ENCODE peak calls at places on chromosome 1, in four cellular contexts. I is brain microvascular endothelial cell; D is aorta; K is CD4-positive, CD25-positive, alpha-beta regulatory T cell. B is an unnamed sample.

GRCh38 chr1:165162671-165163241 is 193.8 kb downstream of the LMX1A start:
- DNase-seq in I (no peak), D (no peak), K (no peak), B (no peak)

GRCh38 chr1:209889077-209889418 is 49.0 kb upstream of the SYT14 start:
- DNase-seq in I (no peak), D (no peak), K (no peak), B (no peak)

GRCh38 chr1:171172471-171172870 is 12.6 kb upstream of the FMO2 start:
- DNase-seq in I (no peak), D (no peak), K (no peak), B (no peak)

GRCh38 chr1:51341876-51342496 is 11.6 kb upstream of the TTC39A start:
- DNase-seq in I (no peak), D (no peak), K (no peak), B (no peak)

GRCh38 chr1:16215882-16216753 is 3.7 kb upstream of the ARHGEF19 start:
- DNase-seq in I (peak; percentile 78), D (peak; percentile 93), K (peak; percentile 37), B (peak; percentile 91)

GRCh38 chr1:243575070-243575469 is 275.0 kb downstream of the AKT3 start:
- DNase-seq in I (no peak), D (no peak), K (no peak), B (no peak)

GRCh38 chr1:181562395-181562794 is 79.1 kb downstream of the CACNA1E start:
- DNase-seq in I (no peak), D (no peak), K (no peak), B (no peak)

GRCh38 chr1:156407344-156407743 is 38.3 kb downstream of the RHBG start:
- DNase-seq in I (no peak), D (no peak), K (no peak), B (no peak)

GRCh38 chr1:113686891-113687624 is 72.2 kb downstream of the PHTF1 start:
- DNase-seq in I (no peak), D (no peak), K (no peak), B (no peak)

GRCh38 chr1:219660666-219661463 is 48.0 kb upstream of the ZC3H11B start:
- DNase-seq in I (peak; percentile 94), D (peak; percentile 96), K (no peak), B (peak; percentile 88)

GRCh38 chr1:219904934-219905333 is 23.4 kb downstream of the SLC30A10 start:
- DNase-seq in I (no peak), D (no peak), K (no peak), B (no peak)

GRCh38 chr1:235402457-235403200 is 35.4 kb downstream of the TBCE start:
- DNase-seq in I (no peak), D (no peak), K (no peak), B (no peak)
- H3K27ac ChIP-seq in I (no peak overlapping the region), D (no peak overlapping the region), K (no peak overlapping the region), B (no peak overlapping the region)

GRCh38 chr1:221604948-221605347 is 136.9 kb downstream of the DUSP10 start:
- DNase-seq in I (no peak), D (no peak), K (no peak), B (no peak)
- H3K27ac ChIP-seq in I (no peak overlapping the region), D (no peak overlapping the region), K (no peak overlapping the region), B (no peak overlapping the region)

DNA sequence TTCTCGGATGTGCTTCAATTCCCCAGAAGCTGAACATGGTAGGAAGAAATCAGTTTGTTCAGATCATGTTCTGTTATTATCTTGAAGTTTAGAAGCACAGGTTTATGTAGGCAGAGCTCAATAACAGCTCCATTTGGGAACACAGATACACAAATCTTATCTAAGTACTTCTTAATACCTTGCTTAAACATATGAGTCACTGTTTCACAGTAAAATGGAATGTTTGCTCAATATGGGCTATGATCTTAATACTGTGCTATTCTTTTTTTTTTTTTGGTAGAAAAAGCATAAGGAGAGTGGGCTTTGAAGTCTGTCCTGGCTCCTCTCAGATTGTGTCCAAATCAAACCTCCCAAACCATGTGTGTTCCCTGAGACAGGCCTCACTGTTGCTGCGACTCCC is 13.4 kb downstream of the PROK1 start:
- DNase-seq in I (no peak), D (no peak), K (no peak), B (no peak)
- H3K27ac ChIP-seq in I (no peak overlapping the region), D (no peak overlapping the region), K (no peak overlapping the region), B (no peak overlapping the region)

GRCh38 chr1:159862031-159862430 is 426 bp downstream of the VSIG8 start:
- DNase-seq in I (no peak), D (no peak), K (no peak), B (no peak)

GRCh38 chr1:159861218-159861617 is 1.2 kb downstream of the VSIG8 start:
- DNase-seq in I (no peak), D (no peak), K (no peak), B (no peak)

GRCh38 chr1:159857889-159858288 is 4.6 kb downstream of the VSIG8 start:
- DNase-seq in I (no peak), D (no peak), K (no peak), B (no peak)

GRCh38 chr1:159860456-159860855 is 2.0 kb downstream of the VSIG8 start:
- DNase-seq in I (no peak), D (no peak), K (no peak), B (no peak)

GRCh38 chr1:159859757-159860156 is 2.7 kb downstream of the VSIG8 start:
- DNase-seq in I (no peak), D (no peak), K (no peak), B (no peak)
- H3K27ac ChIP-seq in I (no peak overlapping the region), D (no peak overlapping the region), K (no peak overlapping the region), B (peak overlapping the region; percentile 81)

GRCh38 chr1:232018512-232019340 is 392.1 kb downstream of the DISC1 start:
- DNase-seq in I (no peak), D (no peak), K (no peak), B (no peak)

GRCh38 chr1:232017057-232017456 is 390.5 kb downstream of the DISC1 start:
- DNase-seq in I (no peak), D (no peak), K (no peak), B (no peak)

GRCh38 chr1:232020352-232020751 is 393.8 kb downstream of the DISC1 start:
- DNase-seq in I (no peak), D (no peak), K (no peak), B (no peak)

GRCh38 chr1:232014941-232015340 is 388.4 kb downstream of the DISC1 start:
- DNase-seq in I (no peak), D (no peak), K (no peak), B (no peak)

DNA sequence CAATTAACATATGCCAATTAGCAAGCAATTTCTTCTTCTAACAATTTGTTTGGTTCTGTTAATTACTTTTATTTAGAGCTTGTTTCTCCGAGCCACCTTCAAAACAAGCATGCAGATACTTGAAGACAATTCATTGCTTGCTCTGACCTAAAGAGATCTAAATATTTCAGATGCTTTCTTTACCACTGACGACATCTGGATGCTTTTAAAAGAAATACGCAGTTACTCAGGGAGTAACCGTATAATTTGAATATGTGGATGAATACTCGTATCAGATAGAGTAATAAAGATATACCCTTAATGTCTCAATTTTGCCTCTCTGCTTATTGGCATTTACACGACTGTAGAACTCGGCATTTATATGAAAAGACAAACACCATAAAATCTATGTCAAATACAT is 390.0 kb downstream of the DISC1 start:
- DNase-seq in I (no peak), D (no peak), K (no peak), B (no peak)
- H3K27ac ChIP-seq in I (no peak overlapping the region), D (no peak overlapping the region), K (no peak overlapping the region), B (no peak overlapping the region)

GRCh38 chr1:203318229-203318517 is 12.9 kb downstream of the BTG2 start:
- DNase-seq in I (no peak), D (no peak), K (no peak), B (no peak)
- H3K27ac ChIP-seq in I (no peak overlapping the region), D (no peak overlapping the region), K (no peak overlapping the region), B (no peak overlapping the region)

DNA sequence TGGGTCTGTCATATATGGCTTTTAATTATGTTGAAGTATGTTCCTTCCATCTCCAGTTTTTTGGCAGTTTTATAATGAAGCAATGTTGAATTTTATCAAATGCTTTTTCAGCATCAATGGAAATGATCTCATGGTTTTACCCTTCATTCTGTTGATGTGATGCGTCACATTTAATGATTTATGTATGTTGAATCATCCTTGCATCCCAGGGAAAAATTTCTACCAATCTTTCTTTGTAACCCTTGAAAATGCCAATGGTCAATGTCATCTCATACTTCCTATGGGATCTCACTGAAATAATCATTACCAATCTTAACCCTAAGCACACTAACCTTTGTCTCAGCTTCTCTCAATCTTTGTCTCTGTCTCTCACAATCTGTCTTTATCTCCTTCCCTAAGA is 1004.0 kb downstream of the KCNT2 start:
- DNase-seq in I (no peak), D (no peak), K (no peak), B (no peak)
- H3K27ac ChIP-seq in I (no peak overlapping the region), D (no peak overlapping the region), K (no peak overlapping the region), B (no peak overlapping the region)

GRCh38 chr1:53305650-53306049 is 22.2 kb downstream of the LRP8 start:
- DNase-seq in I (no peak), D (no peak), K (no peak), B (no peak)

GRCh38 chr1:53303175-53303574 is 24.7 kb downstream of the LRP8 start:
- DNase-seq in I (no peak), D (no peak), K (no peak), B (no peak)

GRCh38 chr1:53303651-53304515 is 24.0 kb downstream of the LRP8 start:
- DNase-seq in I (no peak), D (no peak), K (no peak), B (no peak)

GRCh38 chr1:53306168-53306567 is 21.7 kb downstream of the LRP8 start:
- DNase-seq in I (no peak), D (no peak), K (no peak), B (no peak)

DNA sequence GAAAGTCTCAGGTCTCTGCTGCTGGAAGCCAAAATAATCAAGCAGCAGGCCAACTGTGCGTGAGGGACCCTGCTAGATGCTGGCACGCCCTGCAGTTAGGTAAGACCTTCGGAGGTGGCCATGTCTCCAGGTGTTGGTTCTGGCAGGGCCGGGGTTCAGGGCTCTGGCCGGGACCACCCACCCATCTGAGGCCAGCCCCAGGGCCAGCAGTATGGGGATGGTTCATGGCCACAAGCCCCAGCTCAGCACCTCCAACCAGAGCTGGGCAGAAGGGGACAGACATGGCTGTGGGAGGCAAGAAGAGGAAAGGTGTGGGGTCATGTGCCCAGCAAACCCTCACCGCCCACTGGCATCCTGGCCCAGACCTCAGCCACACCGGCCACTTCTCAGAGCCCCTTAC is 23.3 kb downstream of the LRP8 start:
- DNase-seq in I (no peak), D (no peak), K (no peak), B (no peak)
- H3K27ac ChIP-seq in I (no peak overlapping the region), D (no peak overlapping the region), K (no peak overlapping the region), B (no peak overlapping the region)

DNA sequence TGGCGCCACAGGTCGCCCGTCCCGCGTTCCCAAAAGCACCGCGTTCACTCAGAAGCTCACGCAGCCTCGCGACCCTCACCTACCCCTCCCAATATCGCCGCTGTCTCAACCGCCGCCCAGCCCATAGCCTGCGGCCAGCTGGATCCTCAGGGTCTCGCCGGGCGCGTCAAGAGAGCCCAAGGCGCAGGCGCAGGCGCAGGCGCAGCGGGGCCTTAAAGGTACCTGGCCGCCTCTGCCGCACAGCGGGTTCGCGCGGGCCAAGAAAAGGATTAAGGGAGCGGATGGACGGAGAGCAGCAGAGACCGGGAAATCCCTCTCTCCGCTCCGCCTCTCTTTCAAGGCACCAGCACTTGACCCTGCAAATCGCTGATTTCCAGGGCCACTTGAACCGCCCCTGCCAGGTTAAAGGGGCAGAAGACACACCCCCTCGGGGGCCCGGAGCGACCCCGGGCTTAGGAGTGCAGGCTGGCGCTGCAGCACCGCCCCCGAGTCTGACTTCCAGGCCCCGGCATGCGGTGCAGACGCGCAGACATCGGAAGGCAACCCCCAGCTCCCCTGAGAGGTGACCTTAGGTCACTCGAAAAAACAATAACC is at the start of gene NBPF20:
- DNase-seq in I (peak; percentile 57), D (peak; percentile 93), K (peak; percentile 80), B (peak; percentile 76)
- H3K27ac ChIP-seq in I (no peak within 1 kb of the TSS), D (no peak within 1 kb of the TSS), K (no peak within 1 kb of the TSS), B (no peak within 1 kb of the TSS)

GRCh38 chr1:204228896-204229295 is 15.1 kb upstream of the GOLT1A start:
- DNase-seq in I (no peak), D (peak; percentile 44), K (no peak), B (no peak)
- H3K27ac ChIP-seq in I (no peak overlapping the region), D (no peak overlapping the region), K (no peak overlapping the region), B (no peak overlapping the region)

B was measured in suprapubic skin.